ENCODE peak calls at places on chromosomes 13 and 19, in four cellular contexts. M, K, B and X are unnamed samples.
A peak's percentile ranks its signal among the peaks of the same experiment; 100 is the strongest.

GRCh38 chr13:93529961-93530360 is 303.4 kb downstream of the GPC6 start:
- DNase-seq in M (peak; percentile 50), K (no peak), B (no peak), X (no peak)

GRCh38 chr19:17865364-17866311 is 5.9 kb downstream of the RPL18A start:
- DNase-seq in M (no peak), K (no peak), B (no peak), X (no peak)

GRCh38 chr13:109781384-109782065 is 4.9 kb downstream of the IRS2 start:
- DNase-seq in M (no peak), K (no peak), B (no peak), X (no peak)

GRCh38 chr19:54449701-54450069 is 686 bp downstream of the LENG8 start:
- DNase-seq in M (peak; percentile 37), K (no peak), B (no peak), X (no peak)

GRCh38 chr19:6214881-6215541 is 64.8 kb downstream of the MLLT1 start:
- DNase-seq in M (no peak), K (no peak), B (no peak), X (no peak)

GRCh38 chr13:30020726-30021312 is 170.4 kb upstream of the UBL3 start:
- DNase-seq in M (peak; percentile 57), K (no peak), B (no peak), X (peak; percentile 21)

GRCh38 chr19:44719262-44719701 is 20.3 kb downstream of the CEACAM16 start:
- DNase-seq in M (no peak), K (no peak), B (no peak), X (no peak)

GRCh38 chr13:25249001-25249543 is 38.2 kb downstream of the MTMR6 start:
- DNase-seq in M (peak; percentile 43), K (peak; percentile 31), B (no peak), X (no peak)

GRCh38 chr19:40594657-40595077 is 6.5 kb upstream of the LTBP4 start:
- DNase-seq in M (peak; percentile 70), K (no peak), B (no peak), X (no peak)

GRCh38 chr19:15123900-15124299 is 16.7 kb downstream of the SYDE1 start:
- DNase-seq in M (no peak), K (no peak), B (no peak), X (no peak)

GRCh38 chr13:19888799-19889198 is 25.4 kb upstream of the ZMYM5 start:
- DNase-seq in M (peak; percentile 38), K (no peak), B (no peak), X (no peak)

GRCh38 chr13:25727250-25727649 is 324.6 kb downstream of the SHISA2 start:
- DNase-seq in M (no peak), K (no peak), B (no peak), X (no peak)

GRCh38 chr19:29001006-29001921 is 211.7 kb downstream of the UQCRFS1 start:
- DNase-seq in M (no peak), K (no peak), B (no peak), X (no peak)

GRCh38 chr19:4278010-4278409 is 1.1 kb upstream of the SHD start:
- DNase-seq in M (no peak), K (no peak), B (no peak), X (no peak)

GRCh38 chr19:55675661-55676354 is 782 bp downstream of the EPN1 start:
- DNase-seq in M (no peak), K (no peak), B (no peak), X (no peak)

GRCh38 chr13:32733685-32734084 is 147.4 kb downstream of the PDS5B start:
- DNase-seq in M (no peak), K (no peak), B (no peak), X (peak; percentile 41)

GRCh38 chr13:98022210-98022609 is 68.7 kb downstream of the IPO5 start:
- DNase-seq in M (peak; percentile 93), K (no peak), B (no peak), X (no peak)